ENCODE peak calls at places on chromosome 16, in six cellular contexts. One of them, this sample, is unnamed.

GRCh38 chr16:56950881-56951771 is 10.6 kb upstream of the CETP start:
- DNase-seq in GM13976: peak
- DNase-seq in mesothelial cell of epicardium: no peak
- DNase-seq in nephron progenitor cell: peak
- DNase-seq in testis: peak
- DNase-seq in stomach: peak
- DNase-seq in this sample: peak

GRCh38 chr16:75965504-75966374 is 239.4 kb upstream of the CPHXL start:
- DNase-seq in GM13976: no peak
- DNase-seq in mesothelial cell of epicardium: no peak
- DNase-seq in nephron progenitor cell: no peak
- DNase-seq in testis: no peak
- DNase-seq in stomach: no peak
- DNase-seq in this sample: no peak

GRCh38 chr16:2194852-2195315 is 1.5 kb downstream of the CASKIN1 start:
- DNase-seq in GM13976: peak
- DNase-seq in mesothelial cell of epicardium: no peak
- DNase-seq in nephron progenitor cell: peak
- DNase-seq in testis: peak
- DNase-seq in stomach: peak
- DNase-seq in this sample: peak

GRCh38 chr16:86951831-86952598 is 365.2 kb downstream of the C16orf95 start:
- DNase-seq in GM13976: no peak
- DNase-seq in mesothelial cell of epicardium: no peak
- DNase-seq in nephron progenitor cell: no peak
- DNase-seq in testis: no peak
- DNase-seq in stomach: no peak
- DNase-seq in this sample: no peak

GRCh38 chr16:88378401-88378800 is 4.4 kb upstream of the ZNF469 start:
- DNase-seq in GM13976: no peak
- DNase-seq in mesothelial cell of epicardium: no peak
- DNase-seq in nephron progenitor cell: no peak
- DNase-seq in testis: no peak
- DNase-seq in stomach: no peak
- DNase-seq in this sample: no peak

GRCh38 chr16:31064882-31065461 is 9.1 kb downstream of the ZNF668 start:
- DNase-seq in GM13976: no peak
- DNase-seq in mesothelial cell of epicardium: no peak
- DNase-seq in nephron progenitor cell: no peak
- DNase-seq in testis: peak
- DNase-seq in stomach: no peak
- DNase-seq in this sample: no peak

GRCh38 chr16:87145181-87146176 is 171.7 kb downstream of the C16orf95 start:
- DNase-seq in GM13976: no peak
- DNase-seq in mesothelial cell of epicardium: no peak
- DNase-seq in nephron progenitor cell: no peak
- DNase-seq in testis: no peak
- DNase-seq in stomach: no peak
- DNase-seq in this sample: no peak

GRCh38 chr16:73131153-73131862 is 83.4 kb upstream of the ZFHX3 start:
- DNase-seq in GM13976: no peak
- DNase-seq in mesothelial cell of epicardium: no peak
- DNase-seq in nephron progenitor cell: no peak
- DNase-seq in testis: no peak
- DNase-seq in stomach: no peak
- DNase-seq in this sample: no peak

GRCh38 chr16:31351937-31352315 is 3.0 kb upstream of the ITGAX start:
- DNase-seq in GM13976: peak
- DNase-seq in mesothelial cell of epicardium: no peak
- DNase-seq in nephron progenitor cell: no peak
- DNase-seq in testis: no peak
- DNase-seq in stomach: no peak
- DNase-seq in this sample: no peak

GRCh38 chr16:2142942-2143868 is 5.2 kb upstream of the RAB26 start:
- DNase-seq in GM13976: no peak
- DNase-seq in mesothelial cell of epicardium: no peak
- DNase-seq in nephron progenitor cell: no peak
- DNase-seq in testis: no peak
- DNase-seq in stomach: no peak
- DNase-seq in this sample: no peak

GRCh38 chr16:29825145-29826044 is 5.1 kb downstream of the MVP start:
- DNase-seq in GM13976: peak
- DNase-seq in mesothelial cell of epicardium: no peak
- DNase-seq in nephron progenitor cell: no peak
- DNase-seq in testis: no peak
- DNase-seq in stomach: no peak
- DNase-seq in this sample: peak

GRCh38 chr16:30588651-30589050 is 3.2 kb upstream of the ZNF785 start:
- DNase-seq in GM13976: no peak
- DNase-seq in mesothelial cell of epicardium: no peak
- DNase-seq in nephron progenitor cell: no peak
- DNase-seq in testis: no peak
- DNase-seq in stomach: no peak
- DNase-seq in this sample: no peak

GRCh38 chr16:52816993-52817392 is 235.7 kb downstream of the CHD9NB start:
- DNase-seq in GM13976: no peak
- DNase-seq in mesothelial cell of epicardium: no peak
- DNase-seq in nephron progenitor cell: no peak
- DNase-seq in testis: no peak
- DNase-seq in stomach: no peak
- DNase-seq in this sample: no peak

GRCh38 chr16:13478991-13479390 is 441.0 kb upstream of the ERCC4 start:
- DNase-seq in GM13976: no peak
- DNase-seq in mesothelial cell of epicardium: no peak
- DNase-seq in nephron progenitor cell: no peak
- DNase-seq in testis: no peak
- DNase-seq in stomach: no peak
- DNase-seq in this sample: no peak

GRCh38 chr16:72788269-72788809 is 259.6 kb downstream of the ZFHX3 start:
- DNase-seq in GM13976: no peak
- DNase-seq in mesothelial cell of epicardium: no peak
- DNase-seq in nephron progenitor cell: no peak
- DNase-seq in testis: no peak
- DNase-seq in stomach: no peak
- DNase-seq in this sample: no peak

GRCh38 chr16:87288753-87289362 is 28.3 kb downstream of the C16orf95 start:
- DNase-seq in GM13976: no peak
- DNase-seq in mesothelial cell of epicardium: no peak
- DNase-seq in nephron progenitor cell: no peak
- DNase-seq in testis: no peak
- DNase-seq in stomach: no peak
- DNase-seq in this sample: no peak

GRCh38 chr16:57388359-57389086 is 16.0 kb upstream of the CCL17 start:
- DNase-seq in GM13976: no peak
- DNase-seq in mesothelial cell of epicardium: no peak
- DNase-seq in nephron progenitor cell: no peak
- DNase-seq in testis: no peak
- DNase-seq in stomach: no peak
- DNase-seq in this sample: no peak

GRCh38 chr16:56871172-56871593 is 6.2 kb downstream of the SLC12A3 start:
- DNase-seq in GM13976: peak
- DNase-seq in mesothelial cell of epicardium: no peak
- DNase-seq in nephron progenitor cell: no peak
- DNase-seq in testis: no peak
- DNase-seq in stomach: peak
- DNase-seq in this sample: peak

GRCh38 chr16:31487720-31488629 is 5.1 kb downstream of the SLC5A2 start:
- DNase-seq in GM13976: peak
- DNase-seq in mesothelial cell of epicardium: no peak
- DNase-seq in nephron progenitor cell: peak
- DNase-seq in testis: peak
- DNase-seq in stomach: peak
- DNase-seq in this sample: peak

GRCh38 chr16:90019201-90019542 is at the start of gene DBNDD1:
- DNase-seq in GM13976: no peak
- DNase-seq in mesothelial cell of epicardium: no peak
- DNase-seq in nephron progenitor cell: no peak
- DNase-seq in testis: no peak
- DNase-seq in stomach: peak
- DNase-seq in this sample: no peak

GRCh38 chr16:1651509-1652342 is 26.4 kb upstream of the JPT2 start:
- DNase-seq in GM13976: no peak
- DNase-seq in mesothelial cell of epicardium: no peak
- DNase-seq in nephron progenitor cell: no peak
- DNase-seq in testis: no peak
- DNase-seq in stomach: no peak
- DNase-seq in this sample: no peak

GRCh38 chr16:82979406-82980111 is 352.8 kb downstream of the CDH13 start:
- DNase-seq in GM13976: no peak
- DNase-seq in mesothelial cell of epicardium: no peak
- DNase-seq in nephron progenitor cell: no peak
- DNase-seq in testis: no peak
- DNase-seq in stomach: no peak
- DNase-seq in this sample: no peak

GRCh38 chr16:6286176-6286575 is 1046.5 kb upstream of the RBFOX1 start:
- DNase-seq in GM13976: no peak
- DNase-seq in mesothelial cell of epicardium: no peak
- DNase-seq in nephron progenitor cell: no peak
- DNase-seq in testis: no peak
- DNase-seq in stomach: no peak
- DNase-seq in this sample: no peak

GRCh38 chr16:2531371-2531695 is at the start of gene CEMP1:
- DNase-seq in GM13976: no peak
- DNase-seq in mesothelial cell of epicardium: no peak
- DNase-seq in nephron progenitor cell: no peak
- DNase-seq in testis: no peak
- DNase-seq in stomach: no peak
- DNase-seq in this sample: no peak

GRCh38 chr16:48383204-48383876 is 1.9 kb downstream of the SIAH1 start:
- DNase-seq in GM13976: no peak
- DNase-seq in mesothelial cell of epicardium: no peak
- DNase-seq in nephron progenitor cell: no peak
- DNase-seq in testis: no peak
- DNase-seq in stomach: no peak
- DNase-seq in this sample: no peak

GRCh38 chr16:66853261-66854139 is 9.3 kb downstream of the CA7 start:
- DNase-seq in GM13976: peak
- DNase-seq in mesothelial cell of epicardium: no peak
- DNase-seq in nephron progenitor cell: no peak
- DNase-seq in testis: no peak
- DNase-seq in stomach: no peak
- DNase-seq in this sample: no peak
- TF ChIP-seq CTCF in GM13976: no peak
- TF ChIP-seq CTCF in mesothelial cell of epicardium: no peak
- TF ChIP-seq CTCF in nephron progenitor cell: no peak
- TF ChIP-seq CTCF in testis: no peak
- TF ChIP-seq CTCF in stomach: no peak
- TF ChIP-seq CTCF in this sample: no peak

DNA sequence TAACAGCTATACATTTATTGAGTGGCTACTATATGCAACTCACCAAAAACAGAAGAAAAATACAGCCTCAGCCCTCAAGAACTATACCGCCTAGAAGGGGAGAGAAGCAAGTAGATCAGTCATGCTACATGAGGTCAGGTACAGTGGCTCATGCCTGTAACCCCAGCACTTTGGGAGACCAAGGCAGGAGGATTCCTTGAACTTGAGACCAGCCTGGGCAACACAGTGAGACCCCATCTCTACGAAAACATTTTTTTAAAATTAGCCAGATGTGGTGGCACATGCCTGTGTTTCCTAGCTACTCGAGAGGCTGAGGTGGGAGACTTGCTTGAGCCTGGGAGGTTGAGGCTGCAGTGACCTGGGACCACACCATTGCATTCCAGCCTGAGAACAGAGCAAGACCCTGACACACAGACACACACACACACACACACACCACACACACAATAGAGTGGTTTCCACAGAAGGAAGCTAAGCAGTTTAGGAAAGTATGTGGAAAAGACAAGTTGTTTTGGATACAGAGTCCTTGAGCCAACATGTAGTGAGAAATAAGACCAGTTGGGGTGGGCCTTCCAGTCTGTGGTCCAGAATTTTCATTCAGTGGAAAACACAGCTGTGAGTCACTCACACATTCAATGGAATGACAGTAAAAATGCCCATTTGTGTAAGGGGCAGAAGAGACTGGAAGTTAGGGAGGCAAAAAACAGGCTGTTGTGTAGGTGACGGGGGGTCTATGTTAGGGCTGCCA is 10.8 kb upstream of the SNTB2 start:
- DNase-seq in GM13976: no peak
- DNase-seq in mesothelial cell of epicardium: no peak
- DNase-seq in nephron progenitor cell: no peak
- DNase-seq in testis: no peak
- DNase-seq in stomach: no peak
- DNase-seq in this sample: no peak
- TF ChIP-seq CTCF in GM13976: no peak
- TF ChIP-seq CTCF in mesothelial cell of epicardium: no peak
- TF ChIP-seq CTCF in nephron progenitor cell: no peak
- TF ChIP-seq CTCF in testis: no peak
- TF ChIP-seq CTCF in stomach: no peak
- TF ChIP-seq CTCF in this sample: no peak

GRCh38 chr16:24045641-24046040 is 209.9 kb downstream of the PRKCB start:
- DNase-seq in GM13976: no peak
- DNase-seq in mesothelial cell of epicardium: no peak
- DNase-seq in nephron progenitor cell: peak
- DNase-seq in testis: no peak
- DNase-seq in stomach: no peak
- DNase-seq in this sample: no peak

GRCh38 chr16:24046442-24046841 is 209.7 kb upstream of the CACNG3 start:
- DNase-seq in GM13976: no peak
- DNase-seq in mesothelial cell of epicardium: no peak
- DNase-seq in nephron progenitor cell: no peak
- DNase-seq in testis: no peak
- DNase-seq in stomach: no peak
- DNase-seq in this sample: no peak

GRCh38 chr16:24051125-24051524 is 205.0 kb upstream of the CACNG3 start:
- DNase-seq in GM13976: no peak
- DNase-seq in mesothelial cell of epicardium: no peak
- DNase-seq in nephron progenitor cell: no peak
- DNase-seq in testis: no peak
- DNase-seq in stomach: no peak
- DNase-seq in this sample: no peak

GRCh38 chr16:24052466-24053324 is 203.4 kb upstream of the CACNG3 start:
- DNase-seq in GM13976: no peak
- DNase-seq in mesothelial cell of epicardium: no peak
- DNase-seq in nephron progenitor cell: no peak
- DNase-seq in testis: no peak
- DNase-seq in stomach: no peak
- DNase-seq in this sample: no peak

DNA sequence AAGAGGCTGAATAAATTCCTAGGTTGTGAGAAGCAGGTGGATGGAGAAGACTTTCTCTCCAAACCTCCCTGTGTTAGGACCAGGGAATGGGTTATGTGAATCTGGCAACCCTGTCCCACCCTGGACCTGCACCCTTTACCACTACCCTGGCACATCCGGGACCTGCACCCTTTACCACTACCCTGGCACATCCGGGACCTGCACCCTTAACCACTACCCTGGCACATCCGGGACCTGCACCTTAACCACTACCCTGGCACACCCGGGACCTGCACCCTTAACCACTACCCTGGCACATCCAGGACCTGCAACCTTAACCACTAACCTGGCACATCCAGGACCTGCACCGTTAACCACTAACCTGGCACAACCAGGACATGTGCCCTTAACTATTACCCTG is 207.0 kb upstream of the CACNG3 start:
- DNase-seq in GM13976: no peak
- DNase-seq in mesothelial cell of epicardium: no peak
- DNase-seq in nephron progenitor cell: no peak
- DNase-seq in testis: no peak
- DNase-seq in stomach: no peak
- DNase-seq in this sample: no peak
- TF ChIP-seq CTCF in GM13976: no peak
- TF ChIP-seq CTCF in mesothelial cell of epicardium: no peak
- TF ChIP-seq CTCF in nephron progenitor cell: no peak
- TF ChIP-seq CTCF in testis: no peak
- TF ChIP-seq CTCF in stomach: no peak
- TF ChIP-seq CTCF in this sample: no peak

GRCh38 chr16:55171241-55171640 is 152.8 kb upstream of the IRX6 start:
- DNase-seq in GM13976: no peak
- DNase-seq in mesothelial cell of epicardium: no peak
- DNase-seq in nephron progenitor cell: no peak
- DNase-seq in testis: no peak
- DNase-seq in stomach: no peak
- DNase-seq in this sample: no peak
- TF ChIP-seq CTCF in GM13976: no peak
- TF ChIP-seq CTCF in mesothelial cell of epicardium: peak
- TF ChIP-seq CTCF in nephron progenitor cell: no peak
- TF ChIP-seq CTCF in testis: no peak
- TF ChIP-seq CTCF in stomach: no peak
- TF ChIP-seq CTCF in this sample: no peak

This sample was measured in GM10248.